ENCODE peak calls at places on chromosomes 6 and 20, in six cellular contexts. One of them, this sample, is unnamed.
A peak's percentile ranks its signal among the peaks of the same experiment; 100 is the strongest.

GRCh38 chr20:58461899-58462298 is 53.3 kb downstream of the APCDD1L start:
- DNase-seq in prostate gland: no peak
- DNase-seq in kidney epithelial cell: no peak
- DNase-seq in PC-3: no peak
- DNase-seq in OCI-LY7: no peak
- DNase-seq in uterus: no peak
- DNase-seq in this sample: no peak

GRCh38 chr20:50534567-50534966 is 24.4 kb downstream of the PTPN1 start:
- DNase-seq in uterus: no peak
- DNase-seq in PC-3: no peak
- DNase-seq in OCI-LY7: no peak
- DNase-seq in kidney epithelial cell: no peak
- DNase-seq in prostate gland: no peak
- DNase-seq in this sample: no peak

GRCh38 chr20:45066372-45066771 is 34.6 kb downstream of the KCNS1 start:
- DNase-seq in OCI-LY7: no peak
- DNase-seq in prostate gland: no peak
- DNase-seq in kidney epithelial cell: no peak
- DNase-seq in PC-3: no peak
- DNase-seq in uterus: no peak
- DNase-seq in this sample: no peak

GRCh38 chr20:15706719-15707118 is 866.5 kb downstream of the KIF16B start:
- DNase-seq in prostate gland: no peak
- DNase-seq in kidney epithelial cell: no peak
- DNase-seq in OCI-LY7: no peak
- DNase-seq in PC-3: peak; percentile 33
- DNase-seq in uterus: no peak
- DNase-seq in this sample: no peak

GRCh38 chr20:10633708-10634107 is 40.1 kb downstream of the JAG1 start:
- DNase-seq in PC-3: no peak
- DNase-seq in OCI-LY7: no peak
- DNase-seq in uterus: no peak
- DNase-seq in prostate gland: no peak
- DNase-seq in kidney epithelial cell: no peak
- DNase-seq in this sample: no peak

GRCh38 chr20:21862224-21862927 is 156.9 kb downstream of the PAX1 start:
- DNase-seq in OCI-LY7: no peak
- DNase-seq in kidney epithelial cell: no peak
- DNase-seq in PC-3: no peak
- DNase-seq in prostate gland: no peak
- DNase-seq in uterus: no peak
- DNase-seq in this sample: peak; percentile 26

GRCh38 chr6:170112583-170112860 is 178.4 kb downstream of the DLL1 start:
- DNase-seq in prostate gland: no peak
- DNase-seq in uterus: no peak
- DNase-seq in OCI-LY7: no peak
- DNase-seq in kidney epithelial cell: no peak
- DNase-seq in PC-3: no peak
- DNase-seq in this sample: no peak

GRCh38 chr6:158519354-158519753 is 40.5 kb upstream of the TMEM181 start:
- DNase-seq in OCI-LY7: no peak
- DNase-seq in uterus: no peak
- DNase-seq in prostate gland: no peak
- DNase-seq in kidney epithelial cell: no peak
- DNase-seq in PC-3: no peak
- DNase-seq in this sample: no peak

GRCh38 chr6:45956176-45956575 is 59.5 kb downstream of the CLIC5 start:
- DNase-seq in kidney epithelial cell: no peak
- DNase-seq in uterus: no peak
- DNase-seq in prostate gland: no peak
- DNase-seq in OCI-LY7: no peak
- DNase-seq in PC-3: no peak
- DNase-seq in this sample: no peak

GRCh38 chr20:35541118-35541782 is 628 bp upstream of the ERGIC3 start:
- DNase-seq in kidney epithelial cell: no peak
- DNase-seq in prostate gland: no peak
- DNase-seq in uterus: no peak
- DNase-seq in PC-3: peak; percentile 22
- DNase-seq in OCI-LY7: no peak
- DNase-seq in this sample: no peak

GRCh38 chr6:80638222-80639055 is 532.0 kb downstream of the BCKDHB start:
- DNase-seq in kidney epithelial cell: peak; percentile 78
- DNase-seq in prostate gland: peak; percentile 4
- DNase-seq in PC-3: peak; percentile 82
- DNase-seq in uterus: no peak
- DNase-seq in OCI-LY7: no peak
- DNase-seq in this sample: peak; percentile 78

GRCh38 chr6:5302995-5303622 is 41.8 kb downstream of the FARS2 start:
- DNase-seq in prostate gland: peak; percentile 66
- DNase-seq in uterus: no peak
- DNase-seq in kidney epithelial cell: no peak
- DNase-seq in OCI-LY7: peak; percentile 59
- DNase-seq in PC-3: peak; percentile 64
- DNase-seq in this sample: no peak

GRCh38 chr20:8663424-8663823 is 405.5 kb upstream of the PLCB4 start:
- DNase-seq in PC-3: no peak
- DNase-seq in OCI-LY7: no peak
- DNase-seq in kidney epithelial cell: no peak
- DNase-seq in prostate gland: no peak
- DNase-seq in uterus: no peak
- DNase-seq in this sample: no peak

GRCh38 chr6:96760153-96760687 is 77.1 kb downstream of the GPR63 start:
- DNase-seq in PC-3: no peak
- DNase-seq in kidney epithelial cell: no peak
- DNase-seq in uterus: no peak
- DNase-seq in OCI-LY7: peak; percentile 4
- DNase-seq in prostate gland: no peak
- DNase-seq in this sample: no peak

GRCh38 chr20:2162823-2163166 is 61.2 kb downstream of the STK35 start:
- DNase-seq in OCI-LY7: no peak
- DNase-seq in uterus: no peak
- DNase-seq in kidney epithelial cell: no peak
- DNase-seq in prostate gland: no peak
- DNase-seq in PC-3: no peak
- DNase-seq in this sample: no peak

GRCh38 chr6:3455490-3456394 is 1.1 kb downstream of the SLC22A23 start:
- DNase-seq in uterus: peak; percentile 21
- DNase-seq in PC-3: no peak
- DNase-seq in prostate gland: peak; percentile 25
- DNase-seq in OCI-LY7: no peak
- DNase-seq in kidney epithelial cell: no peak
- DNase-seq in this sample: peak; percentile 85

GRCh38 chr6:41636803-41637178 is 1.5 kb upstream of the MDFI start:
- DNase-seq in OCI-LY7: no peak
- DNase-seq in prostate gland: peak; percentile 73
- DNase-seq in kidney epithelial cell: no peak
- DNase-seq in uterus: no peak
- DNase-seq in PC-3: peak; percentile 91
- DNase-seq in this sample: peak; percentile 91
- H3K4me3 ChIP-seq in OCI-LY7: no peak overlapping the region
- H3K4me3 ChIP-seq in prostate gland: peak overlapping the region; percentile 3
- H3K4me3 ChIP-seq in kidney epithelial cell: peak overlapping the region; percentile 48
- H3K4me3 ChIP-seq in uterus: peak overlapping the region; percentile 43
- H3K4me3 ChIP-seq in PC-3: peak overlapping the region; percentile 91
- H3K4me3 ChIP-seq in this sample: peak overlapping the region; percentile 44

DNA sequence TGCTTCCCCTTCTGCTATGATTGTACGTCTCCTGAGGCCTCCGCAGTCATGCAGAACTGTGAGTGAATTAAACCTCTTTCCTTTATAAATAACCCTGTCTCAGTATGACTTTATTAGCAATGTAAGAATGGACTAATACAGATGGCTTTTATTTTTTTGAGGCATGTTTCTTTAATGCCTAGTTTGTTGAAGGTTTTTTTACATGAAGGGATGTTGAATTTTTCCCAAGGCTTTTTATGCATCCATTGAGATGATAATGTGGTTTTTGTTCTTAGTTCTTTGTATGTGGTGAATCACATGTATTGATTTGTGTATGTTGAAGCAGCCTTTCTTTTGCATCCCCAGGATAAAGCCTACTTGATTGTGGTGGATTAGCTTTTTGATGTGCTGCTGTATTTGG is 239.0 kb downstream of the THBS2 start:
- DNase-seq in uterus: no peak
- DNase-seq in kidney epithelial cell: no peak
- DNase-seq in prostate gland: no peak
- DNase-seq in PC-3: no peak
- DNase-seq in OCI-LY7: no peak
- DNase-seq in this sample: no peak
- H3K4me3 ChIP-seq in uterus: no peak overlapping the region
- H3K4me3 ChIP-seq in kidney epithelial cell: no peak overlapping the region
- H3K4me3 ChIP-seq in prostate gland: no peak overlapping the region
- H3K4me3 ChIP-seq in PC-3: no peak overlapping the region
- H3K4me3 ChIP-seq in OCI-LY7: no peak overlapping the region
- H3K4me3 ChIP-seq in this sample: no peak overlapping the region

DNA sequence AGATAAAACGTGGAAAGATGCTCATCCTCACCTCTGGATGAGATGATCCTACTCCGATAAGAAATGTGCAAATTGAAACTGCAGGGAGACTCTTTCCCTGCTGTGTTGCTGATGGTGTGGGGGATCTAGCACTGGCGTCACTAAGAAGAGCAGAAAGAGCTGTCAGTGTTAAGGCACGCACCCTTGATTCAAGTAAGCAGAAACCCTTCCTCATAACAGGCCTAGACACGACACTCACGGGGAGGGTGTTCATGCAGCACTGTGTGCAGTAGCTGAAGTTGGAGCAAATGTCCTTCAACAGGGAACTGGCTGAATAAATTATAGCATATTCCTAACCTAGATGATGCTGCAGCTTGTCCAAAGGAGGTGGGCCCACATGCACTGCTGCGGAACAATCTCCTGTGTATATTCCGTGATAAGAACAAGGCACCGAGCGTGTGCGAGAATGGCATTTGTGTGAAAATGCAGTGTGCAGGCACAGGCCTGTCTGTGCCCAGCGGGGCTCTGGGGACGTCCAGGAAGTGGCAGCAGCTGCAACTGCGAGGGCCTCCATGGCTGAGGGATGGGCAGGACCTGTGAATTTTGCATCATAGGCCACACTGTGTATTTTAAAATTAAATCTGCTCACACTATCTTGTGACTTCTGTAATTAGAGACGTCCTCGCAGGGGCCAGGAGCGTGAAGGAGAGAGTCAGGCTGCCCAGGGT is 64.0 kb downstream of the TCP11 start:
- DNase-seq in OCI-LY7: no peak
- DNase-seq in kidney epithelial cell: no peak
- DNase-seq in prostate gland: peak; percentile 51
- DNase-seq in uterus: no peak
- DNase-seq in PC-3: no peak
- DNase-seq in this sample: no peak
- H3K4me3 ChIP-seq in OCI-LY7: no peak overlapping the region
- H3K4me3 ChIP-seq in kidney epithelial cell: no peak overlapping the region
- H3K4me3 ChIP-seq in prostate gland: no peak overlapping the region
- H3K4me3 ChIP-seq in uterus: no peak overlapping the region
- H3K4me3 ChIP-seq in PC-3: no peak overlapping the region
- H3K4me3 ChIP-seq in this sample: no peak overlapping the region

GRCh38 chr20:63741354-63741675 is 1.7 kb downstream of the SLC2A4RG start:
- DNase-seq in kidney epithelial cell: no peak
- DNase-seq in prostate gland: no peak
- DNase-seq in uterus: no peak
- DNase-seq in OCI-LY7: no peak
- DNase-seq in PC-3: no peak
- DNase-seq in this sample: no peak
- H3K4me3 ChIP-seq in kidney epithelial cell: peak overlapping the region; percentile 57
- H3K4me3 ChIP-seq in prostate gland: peak overlapping the region; percentile 72
- H3K4me3 ChIP-seq in uterus: peak overlapping the region; percentile 77
- H3K4me3 ChIP-seq in OCI-LY7: peak overlapping the region; percentile 69
- H3K4me3 ChIP-seq in PC-3: peak overlapping the region; percentile 84
- H3K4me3 ChIP-seq in this sample: peak overlapping the region; percentile 85